ENCODE peak calls at places on chromosomes 12 and 14, in five cellular contexts. T, N, V, Q and L are unnamed samples.
A peak's percentile ranks its signal among the peaks of the same experiment; 100 is the strongest.

GRCh38 chr12:57875753-57876547 is 29.4 kb upstream of the CTDSP2 start:
- DNase-seq in T (no peak), N (no peak), V (no peak), Q (no peak), L (no peak)

GRCh38 chr14:54902521-54903420 is at the start of gene GCH1:
- DNase-seq in T (peak; percentile 85), N (peak; percentile 74), V (peak; percentile 61), Q (no peak), L (peak; percentile 86)

GRCh38 chr12:87280893-87281292 is 748.3 kb downstream of the C12orf50 start:
- DNase-seq in T (no peak), N (no peak), V (no peak), Q (no peak), L (no peak)

GRCh38 chr12:6923003-6923732 is 4.6 kb upstream of the ATN1 start:
- DNase-seq in T (no peak), N (no peak), V (no peak), Q (no peak), L (no peak)

GRCh38 chr12:74381968-74382367 is 155.7 kb upstream of the ATXN7L3B start:
- DNase-seq in T (no peak), N (no peak), V (no peak), Q (no peak), L (no peak)

GRCh38 chr12:53533476-53533875 is 26.2 kb upstream of the NPFF start:
- DNase-seq in T (no peak), N (no peak), V (no peak), Q (no peak), L (no peak)

GRCh38 chr12:49043856-49044258 is 16.7 kb downstream of the KMT2D start:
- DNase-seq in T (peak; percentile 63), N (peak; percentile 84), V (no peak), Q (peak; percentile 47), L (peak; percentile 77)

GRCh38 chr14:59832663-59833294 is 37.8 kb downstream of the RTN1 start:
- DNase-seq in T (no peak), N (no peak), V (no peak), Q (no peak), L (no peak)

GRCh38 chr12:44847888-44848770 is 28.0 kb downstream of the NELL2 start:
- DNase-seq in T (no peak), N (peak; percentile 88), V (no peak), Q (no peak), L (peak; percentile 76)

GRCh38 chr12:129332286-129332685 is 479.0 kb downstream of the GLT1D1 start:
- DNase-seq in T (no peak), N (no peak), V (no peak), Q (no peak), L (no peak)

GRCh38 chr14:23071975-23072539 is 14.7 kb upstream of the CDH24 start:
- DNase-seq in T (no peak), N (no peak), V (no peak), Q (no peak), L (no peak)